ENCODE peak calls at places on chromosome 17, in eight cellular contexts. One of them, this sample, is unnamed.
A peak's percentile ranks its signal among the peaks of the same experiment; 100 is the strongest.

GRCh38 chr17:50139185-50139783 is 9.3 kb upstream of the SAMD14 start:
- DNase-seq in stimulated activated CD4-positive, alpha-beta T cell treated with anti-CD3 and anti-CD28 coated beads, Interleukin-15, amount 100 ng/mL, for 24 hours: no peak
- DNase-seq in retina: no peak
- DNase-seq in AG08396: no peak
- DNase-seq in AG09309: no peak
- DNase-seq in Daoy: no peak
- DNase-seq in endothelial cell: no peak
- DNase-seq in left colon: no peak
- DNase-seq in this sample: no peak

GRCh38 chr17:4407851-4408250 is 25.9 kb upstream of the SPNS3 start:
- DNase-seq in stimulated activated CD4-positive, alpha-beta T cell treated with anti-CD3 and anti-CD28 coated beads, Interleukin-15, amount 100 ng/mL, for 24 hours: no peak
- DNase-seq in retina: no peak
- DNase-seq in AG08396: peak; percentile 48
- DNase-seq in AG09309: no peak
- DNase-seq in Daoy: peak; percentile 14
- DNase-seq in endothelial cell: no peak
- DNase-seq in left colon: peak; percentile 52
- DNase-seq in this sample: peak; percentile 58

GRCh38 chr17:73690581-73691135 is 46.4 kb upstream of the SDK2 start:
- DNase-seq in stimulated activated CD4-positive, alpha-beta T cell treated with anti-CD3 and anti-CD28 coated beads, Interleukin-15, amount 100 ng/mL, for 24 hours: no peak
- DNase-seq in retina: no peak
- DNase-seq in AG08396: no peak
- DNase-seq in AG09309: no peak
- DNase-seq in Daoy: peak; percentile 51
- DNase-seq in endothelial cell: no peak
- DNase-seq in left colon: no peak
- DNase-seq in this sample: no peak

GRCh38 chr17:19769946-19770652 is 22.0 kb upstream of the ALDH3A1 start:
- DNase-seq in stimulated activated CD4-positive, alpha-beta T cell treated with anti-CD3 and anti-CD28 coated beads, Interleukin-15, amount 100 ng/mL, for 24 hours: no peak
- DNase-seq in retina: no peak
- DNase-seq in AG08396: peak; percentile 56
- DNase-seq in AG09309: peak; percentile 74
- DNase-seq in Daoy: peak; percentile 19
- DNase-seq in endothelial cell: no peak
- DNase-seq in left colon: no peak
- DNase-seq in this sample: no peak

GRCh38 chr17:59643159-59643857 is 23.6 kb downstream of the CLTC start:
- DNase-seq in stimulated activated CD4-positive, alpha-beta T cell treated with anti-CD3 and anti-CD28 coated beads, Interleukin-15, amount 100 ng/mL, for 24 hours: no peak
- DNase-seq in retina: no peak
- DNase-seq in AG08396: no peak
- DNase-seq in AG09309: no peak
- DNase-seq in Daoy: no peak
- DNase-seq in endothelial cell: no peak
- DNase-seq in left colon: no peak
- DNase-seq in this sample: no peak

GRCh38 chr17:47188266-47188665 is 829 bp downstream of the CDC27 start:
- DNase-seq in stimulated activated CD4-positive, alpha-beta T cell treated with anti-CD3 and anti-CD28 coated beads, Interleukin-15, amount 100 ng/mL, for 24 hours: peak; percentile 23
- DNase-seq in retina: no peak
- DNase-seq in AG08396: no peak
- DNase-seq in AG09309: no peak
- DNase-seq in Daoy: peak; percentile 23
- DNase-seq in endothelial cell: no peak
- DNase-seq in left colon: no peak
- DNase-seq in this sample: no peak

GRCh38 chr17:20988001-20988641 is 54.7 kb downstream of the USP22 start:
- DNase-seq in stimulated activated CD4-positive, alpha-beta T cell treated with anti-CD3 and anti-CD28 coated beads, Interleukin-15, amount 100 ng/mL, for 24 hours: no peak
- DNase-seq in retina: no peak
- DNase-seq in AG08396: no peak
- DNase-seq in AG09309: no peak
- DNase-seq in Daoy: no peak
- DNase-seq in endothelial cell: no peak
- DNase-seq in left colon: no peak
- DNase-seq in this sample: no peak

GRCh38 chr17:21397341-21398050 is 21.3 kb downstream of the KCNJ12 start:
- DNase-seq in stimulated activated CD4-positive, alpha-beta T cell treated with anti-CD3 and anti-CD28 coated beads, Interleukin-15, amount 100 ng/mL, for 24 hours: no peak
- DNase-seq in retina: peak; percentile 81
- DNase-seq in AG08396: no peak
- DNase-seq in AG09309: peak; percentile 38
- DNase-seq in Daoy: no peak
- DNase-seq in endothelial cell: no peak
- DNase-seq in left colon: no peak
- DNase-seq in this sample: no peak

GRCh38 chr17:37276475-37276874 is 99.3 kb upstream of the C17orf78 start:
- DNase-seq in stimulated activated CD4-positive, alpha-beta T cell treated with anti-CD3 and anti-CD28 coated beads, Interleukin-15, amount 100 ng/mL, for 24 hours: no peak
- DNase-seq in retina: no peak
- DNase-seq in AG08396: no peak
- DNase-seq in AG09309: no peak
- DNase-seq in Daoy: no peak
- DNase-seq in endothelial cell: no peak
- DNase-seq in left colon: no peak
- DNase-seq in this sample: no peak

GRCh38 chr17:73635101-73635767 is 9.0 kb downstream of the SDK2 start:
- DNase-seq in stimulated activated CD4-positive, alpha-beta T cell treated with anti-CD3 and anti-CD28 coated beads, Interleukin-15, amount 100 ng/mL, for 24 hours: no peak
- DNase-seq in retina: peak; percentile 65
- DNase-seq in AG08396: no peak
- DNase-seq in AG09309: no peak
- DNase-seq in Daoy: no peak
- DNase-seq in endothelial cell: no peak
- DNase-seq in left colon: no peak
- DNase-seq in this sample: no peak

GRCh38 chr17:44916781-44917241 is 1.5 kb upstream of the GFAP start:
- DNase-seq in stimulated activated CD4-positive, alpha-beta T cell treated with anti-CD3 and anti-CD28 coated beads, Interleukin-15, amount 100 ng/mL, for 24 hours: no peak
- DNase-seq in retina: no peak
- DNase-seq in AG08396: peak; percentile 41
- DNase-seq in AG09309: peak; percentile 27
- DNase-seq in Daoy: peak; percentile 88
- DNase-seq in endothelial cell: no peak
- DNase-seq in left colon: peak; percentile 32
- DNase-seq in this sample: no peak

GRCh38 chr17:31373150-31374082 is 18.1 kb upstream of the RAB11FIP4 start:
- DNase-seq in stimulated activated CD4-positive, alpha-beta T cell treated with anti-CD3 and anti-CD28 coated beads, Interleukin-15, amount 100 ng/mL, for 24 hours: no peak
- DNase-seq in retina: no peak
- DNase-seq in AG08396: peak; percentile 42
- DNase-seq in AG09309: peak; percentile 32
- DNase-seq in Daoy: no peak
- DNase-seq in endothelial cell: no peak
- DNase-seq in left colon: no peak
- DNase-seq in this sample: no peak

GRCh38 chr17:27368971-27369370 is 75.1 kb downstream of the WSB1 start:
- DNase-seq in stimulated activated CD4-positive, alpha-beta T cell treated with anti-CD3 and anti-CD28 coated beads, Interleukin-15, amount 100 ng/mL, for 24 hours: no peak
- DNase-seq in retina: no peak
- DNase-seq in AG08396: no peak
- DNase-seq in AG09309: no peak
- DNase-seq in Daoy: no peak
- DNase-seq in endothelial cell: no peak
- DNase-seq in left colon: no peak
- DNase-seq in this sample: no peak

GRCh38 chr17:7005716-7006115 is 6.7 kb upstream of the RNASEK start:
- DNase-seq in stimulated activated CD4-positive, alpha-beta T cell treated with anti-CD3 and anti-CD28 coated beads, Interleukin-15, amount 100 ng/mL, for 24 hours: no peak
- DNase-seq in retina: no peak
- DNase-seq in AG08396: no peak
- DNase-seq in AG09309: no peak
- DNase-seq in Daoy: no peak
- DNase-seq in endothelial cell: no peak
- DNase-seq in left colon: no peak
- DNase-seq in this sample: no peak

GRCh38 chr17:30477758-30478115 is 529 bp downstream of the GOSR1 start:
- DNase-seq in stimulated activated CD4-positive, alpha-beta T cell treated with anti-CD3 and anti-CD28 coated beads, Interleukin-15, amount 100 ng/mL, for 24 hours: no peak
- DNase-seq in retina: no peak
- DNase-seq in AG08396: no peak
- DNase-seq in AG09309: no peak
- DNase-seq in Daoy: peak; percentile 17
- DNase-seq in endothelial cell: no peak
- DNase-seq in left colon: no peak
- DNase-seq in this sample: no peak

GRCh38 chr17:2695961-2696760 is 15.4 kb downstream of the CLUH start:
- DNase-seq in stimulated activated CD4-positive, alpha-beta T cell treated with anti-CD3 and anti-CD28 coated beads, Interleukin-15, amount 100 ng/mL, for 24 hours: no peak
- DNase-seq in retina: no peak
- DNase-seq in AG08396: peak; percentile 8
- DNase-seq in AG09309: no peak
- DNase-seq in Daoy: no peak
- DNase-seq in endothelial cell: no peak
- DNase-seq in left colon: peak; percentile 24
- DNase-seq in this sample: peak; percentile 16

GRCh38 chr17:10022416-10022815 is 117.3 kb upstream of the RCVRN start:
- DNase-seq in stimulated activated CD4-positive, alpha-beta T cell treated with anti-CD3 and anti-CD28 coated beads, Interleukin-15, amount 100 ng/mL, for 24 hours: no peak
- DNase-seq in retina: no peak
- DNase-seq in AG08396: no peak
- DNase-seq in AG09309: no peak
- DNase-seq in Daoy: peak; percentile 76
- DNase-seq in endothelial cell: no peak
- DNase-seq in left colon: no peak
- DNase-seq in this sample: no peak

GRCh38 chr17:51228177-51228576 is 31.7 kb downstream of the MBTD1 start:
- DNase-seq in stimulated activated CD4-positive, alpha-beta T cell treated with anti-CD3 and anti-CD28 coated beads, Interleukin-15, amount 100 ng/mL, for 24 hours: no peak
- DNase-seq in retina: no peak
- DNase-seq in AG08396: no peak
- DNase-seq in AG09309: peak; percentile 53
- DNase-seq in Daoy: no peak
- DNase-seq in endothelial cell: no peak
- DNase-seq in left colon: no peak
- DNase-seq in this sample: no peak

This sample was measured in stomach.